ENCODE peak calls at places on chromosomes 16 and 17, in ten cellular contexts. H, B, O, P, A, Q, J, Y, Z and E are unnamed samples.
A peak's percentile ranks its signal among the peaks of the same experiment; 100 is the strongest.

GRCh38 chr17:75834279-75834920 is 9.8 kb downstream of the UNC13D start:
- DNase-seq in A (no peak), B (no peak), Y (no peak), Z (no peak), O (no peak), H (no peak), P (no peak), Q (no peak), J (no peak), E (no peak)

GRCh38 chr17:72004476-72005331 is 116.1 kb upstream of the SOX9 start:
- DNase-seq in O (no peak), H (no peak), Z (no peak), Y (no peak), A (no peak), Q (no peak), P (no peak), B (no peak), J (no peak), E (no peak)

GRCh38 chr17:46212634-46213435 is 19.6 kb upstream of the KANSL1 start:
- DNase-seq in Q (peak; percentile 84), Z (no peak), P (no peak), B (peak; percentile 56), H (peak; percentile 68), A (peak; percentile 38), Y (peak; percentile 82), O (peak; percentile 36), J (peak; percentile 73), E (peak; percentile 35)

GRCh38 chr17:71334041-71334781 is 786.6 kb upstream of the SOX9 start:
- DNase-seq in H (no peak), B (no peak), P (no peak), Z (no peak), Y (no peak), Q (no peak), J (no peak), A (no peak), O (no peak), E (no peak)

GRCh38 chr16:50396770-50397525 is 28.2 kb upstream of the BRD7 start:
- DNase-seq in J (no peak), Y (peak; percentile 93), B (no peak), O (no peak), P (no peak), H (peak; percentile 23), A (no peak), Z (no peak), Q (peak; percentile 42), E (no peak)

GRCh38 chr16:74682556-74682955 is 15.9 kb upstream of the RFWD3 start:
- DNase-seq in H (no peak), O (no peak), Z (no peak), A (no peak), P (no peak), J (no peak), Q (no peak), Y (no peak), B (no peak), E (no peak)

GRCh38 chr17:51346218-51346982 is 86.1 kb downstream of the UTP18 start:
- DNase-seq in B (no peak), Z (no peak), H (no peak), Y (no peak), O (no peak), P (no peak), Q (no peak), J (no peak), A (no peak), E (no peak)

GRCh38 chr16:64823676-64824075 is 298.2 kb downstream of the CDH11 start:
- DNase-seq in Q (no peak), Z (no peak), H (no peak), P (no peak), A (no peak), O (no peak), Y (no peak), J (no peak), B (no peak), E (no peak)

GRCh38 chr17:16419929-16420271 is 4.5 kb downstream of the TRPV2 start:
- DNase-seq in P (no peak), Q (peak; percentile 93), Y (peak; percentile 94), J (no peak), O (no peak), A (no peak), Z (no peak), H (no peak), B (no peak), E (no peak)

GRCh38 chr16:21033707-21034106 is 116.9 kb downstream of the DNAH3 start:
- DNase-seq in Z (no peak), J (no peak), B (no peak), Y (no peak), P (no peak), O (no peak), Q (no peak), H (no peak), A (no peak), E (no peak)

GRCh38 chr16:11170696-11171447 is 85.1 kb downstream of the SOCS1 start:
- DNase-seq in Y (no peak), B (no peak), O (no peak), Z (no peak), P (no peak), J (no peak), Q (no peak), A (no peak), H (no peak), E (no peak)

GRCh38 chr17:45127583-45128300 is 4.6 kb downstream of the PLCD3 start:
- DNase-seq in Y (peak; percentile 76), Z (no peak), A (no peak), B (no peak), H (peak; percentile 51), O (no peak), J (peak; percentile 91), P (no peak), Q (no peak), E (no peak)

GRCh38 chr16:17379121-17379571 is 91.6 kb downstream of the XYLT1 start:
- DNase-seq in Z (peak; percentile 73), H (no peak), Q (no peak), Y (no peak), A (no peak), O (no peak), P (no peak), B (no peak), J (no peak), E (no peak)

GRCh38 chr17:1362964-1363363 is 37.1 kb downstream of the YWHAE start:
- DNase-seq in O (no peak), A (no peak), Z (no peak), J (no peak), Q (peak; percentile 79), B (no peak), H (no peak), P (no peak), Y (no peak), E (no peak)

GRCh38 chr17:4172356-4172755 is 29.4 kb downstream of the CYB5D2 start:
- DNase-seq in O (no peak), H (no peak), Z (no peak), Q (no peak), A (no peak), B (no peak), J (no peak), Y (no peak), P (no peak), E (no peak)

GRCh38 chr17:1882836-1883235 is 53.0 kb downstream of the RPA1 start:
- DNase-seq in Y (peak; percentile 55), A (no peak), J (no peak), O (peak; percentile 27), H (no peak), Z (no peak), Q (peak; percentile 28), B (no peak), P (no peak), E (no peak)

GRCh38 chr17:40129498-40129897 is 7.7 kb downstream of the MSL1 start:
- DNase-seq in Q (no peak), Y (no peak), P (no peak), J (no peak), A (no peak), Z (no peak), B (no peak), H (no peak), O (no peak), E (no peak)

GRCh38 chr17:69860142-69860680 is 214.8 kb upstream of the KCNJ16 start:
- DNase-seq in Y (no peak), J (no peak), P (no peak), Q (no peak), Z (no peak), B (no peak), H (no peak), A (no peak), O (no peak), E (no peak)

GRCh38 chr16:2716101-2716885 is 3.7 kb downstream of the PRSS27 start:
- DNase-seq in P (no peak), B (no peak), A (no peak), Y (no peak), J (no peak), O (no peak), Z (no peak), H (no peak), Q (no peak), E (no peak)

GRCh38 chr16:19118938-19119431 is 5.2 kb downstream of the ITPRIPL2 start:
- DNase-seq in O (no peak), B (no peak), Q (peak; percentile 86), H (peak; percentile 52), Z (peak; percentile 71), P (no peak), J (no peak), Y (peak; percentile 91), A (no peak), E (no peak)

GRCh38 chr17:78257810-78258322 is 26.4 kb downstream of the TMEM235 start:
- DNase-seq in Z (no peak), J (no peak), B (no peak), H (no peak), A (no peak), Y (no peak), P (no peak), O (no peak), Q (peak; percentile 67), E (no peak)

GRCh38 chr17:1076982-1077302 is 80.0 kb downstream of the TIMM22 start:
- DNase-seq in Q (no peak), J (no peak), P (no peak), H (no peak), Z (no peak), A (no peak), B (no peak), O (no peak), Y (no peak), E (no peak)

GRCh38 chr16:50326835-50327465 is 41.8 kb downstream of the BRD7 start:
- DNase-seq in Y (peak; percentile 36), Z (no peak), O (no peak), Q (peak; percentile 61), H (no peak), A (peak; percentile 52), B (peak; percentile 33), J (no peak), P (no peak), E (peak; percentile 35)

GRCh38 chr16:12896562-12896961 is 4.8 kb upstream of the SHISA9 start:
- DNase-seq in Z (no peak), H (no peak), B (no peak), J (no peak), Q (peak; percentile 53), Y (peak; percentile 81), A (no peak), O (no peak), P (no peak), E (no peak)

GRCh38 chr16:1691276-1691675 is 13.2 kb downstream of the JPT2 start:
- DNase-seq in A (no peak), Z (no peak), B (no peak), J (no peak), P (no peak), Q (no peak), Y (peak; percentile 71), O (no peak), H (no peak), E (no peak)

GRCh38 chr17:63001689-63002394 is 35.8 kb downstream of the TANC2 start:
- DNase-seq in J (no peak), H (no peak), Q (no peak), Z (no peak), B (no peak), Y (no peak), P (no peak), A (no peak), O (no peak), E (no peak)

GRCh38 chr16:57775661-57776469 is 26.4 kb downstream of the KIFC3 start:
- DNase-seq in H (no peak), P (no peak), A (no peak), Q (peak; percentile 41), Y (no peak), B (no peak), J (peak; percentile 53), O (no peak), Z (no peak), E (no peak)

GRCh38 chr16:25106567-25107465 is 4.7 kb upstream of the LCMT1 start:
- DNase-seq in Y (peak; percentile 96), B (peak; percentile 40), A (peak; percentile 46), J (peak; percentile 93), Q (peak; percentile 84), O (peak; percentile 75), Z (no peak), P (peak; percentile 43), H (peak; percentile 96), E (peak; percentile 34)